ENCODE peak calls at places on chromosomes 11 and 22, in ten cellular contexts. C is M059J; R is activated CD8-positive, alpha-beta memory T cell treated with anti-CD3 and anti-CD28 coated beads for 4 hours; W is fibroblast of pulmonary artery; S is WERI-Rb-1; E is Ammon's horn; T is cortex of kidney; X is NCI-H1417; J is activated B cell treated with CpG ODN at 0.5 μM for 24 hours; Q is NB4. N is an unnamed sample.

GRCh38 chr11:82988936-82989627 is 82.6 kb downstream of the RAB30 start:
- DNase-seq in C (no peak), R (no peak), W (no peak), S (no peak), E (peak; percentile 96), T (no peak), X (no peak), J (no peak), Q (no peak), N (peak; percentile 13)

GRCh38 chr11:34345012-34345804 is 12.6 kb downstream of the ABTB2 start:
- DNase-seq in C (peak; percentile 99), R (no peak), W (peak; percentile 93), S (no peak), E (no peak), T (no peak), X (no peak), J (no peak), Q (peak; percentile 70), N (peak; percentile 40)

GRCh38 chr11:20364412-20364792 is 888 bp downstream of the HTATIP2 start:
- DNase-seq in C (peak; percentile 41), R (no peak), W (no peak), S (no peak), E (no peak), T (no peak), X (no peak), J (peak; percentile 15), Q (no peak), N (no peak)

GRCh38 chr11:111363985-111364384 is 15.1 kb downstream of the POU2AF1 start:
- DNase-seq in C (no peak), R (no peak), W (no peak), S (no peak), E (no peak), T (no peak), X (no peak), J (no peak), Q (no peak), N (no peak)

GRCh38 chr11:16173798-16174197 is 182.5 kb downstream of the SOX6 start:
- DNase-seq in C (no peak), R (no peak), W (no peak), S (no peak), E (no peak), T (no peak), X (no peak), J (no peak), Q (no peak), N (no peak)

GRCh38 chr11:33920838-33921613 is 29.1 kb upstream of the LMO2 start:
- DNase-seq in C (peak; percentile 49), R (no peak), W (no peak), S (no peak), E (no peak), T (no peak), X (no peak), J (peak; percentile 44), Q (peak; percentile 83), N (no peak)

GRCh38 chr11:85889676-85890579 is 34.7 kb downstream of the CCDC83 start:
- DNase-seq in C (peak; percentile 95), R (no peak), W (peak; percentile 77), S (no peak), E (no peak), T (no peak), X (no peak), J (no peak), Q (peak; percentile 8), N (no peak)

GRCh38 chr22:49954354-49954753 is 6.2 kb upstream of the PIM3 start:
- DNase-seq in C (no peak), R (no peak), W (no peak), S (no peak), E (peak; percentile 42), T (no peak), X (no peak), J (no peak), Q (no peak), N (no peak)

GRCh38 chr11:119797137-119797611 is 68.2 kb upstream of the NECTIN1 start:
- DNase-seq in C (no peak), R (no peak), W (no peak), S (no peak), E (no peak), T (no peak), X (peak; percentile 9), J (no peak), Q (no peak), N (no peak)

GRCh38 chr11:1926156-1927031 is 6.9 kb downstream of the TNNT3 start:
- DNase-seq in C (no peak), R (no peak), W (no peak), S (no peak), E (no peak), T (no peak), X (no peak), J (no peak), Q (no peak), N (no peak)

GRCh38 chr11:15927196-15927865 is 429.0 kb downstream of the SOX6 start:
- DNase-seq in C (no peak), R (no peak), W (no peak), S (no peak), E (no peak), T (no peak), X (no peak), J (no peak), Q (no peak), N (no peak)

GRCh38 chr11:12201016-12201985 is 90.9 kb downstream of the MICAL2 start:
- DNase-seq in C (peak; percentile 96), R (no peak), W (peak; percentile 97), S (no peak), E (peak; percentile 54), T (no peak), X (no peak), J (no peak), Q (peak; percentile 27), N (no peak)

GRCh38 chr11:7168741-7168990 is 79.9 kb downstream of the RBMXL2 start:
- DNase-seq in C (no peak), R (no peak), W (no peak), S (no peak), E (no peak), T (no peak), X (no peak), J (no peak), Q (no peak), N (peak; percentile 56)

GRCh38 chr11:114610550-114610949 is 15.0 kb upstream of the NXPE4 start:
- DNase-seq in C (no peak), R (no peak), W (no peak), S (no peak), E (no peak), T (no peak), X (no peak), J (no peak), Q (no peak), N (no peak)

GRCh38 chr11:19723572-19724342 is 11.1 kb downstream of the NAV2 start:
- DNase-seq in C (peak; percentile 92), R (peak; percentile 18), W (peak; percentile 27), S (no peak), E (no peak), T (no peak), X (no peak), J (no peak), Q (no peak), N (peak; percentile 13)

GRCh38 chr22:39012525-39013516 is 1.2 kb upstream of the APOBEC3C start:
- DNase-seq in C (no peak), R (no peak), W (peak; percentile 16), S (no peak), E (no peak), T (no peak), X (no peak), J (no peak), Q (no peak), N (no peak)

GRCh38 chr11:19355601-19356000 is 114.9 kb upstream of the E2F8 start:
- DNase-seq in C (no peak), R (no peak), W (no peak), S (no peak), E (no peak), T (no peak), X (no peak), J (no peak), Q (no peak), N (no peak)

GRCh38 chr11:58057481-58057880 is 26.7 kb downstream of the OR6Q1 start:
- DNase-seq in C (no peak), R (no peak), W (no peak), S (no peak), E (no peak), T (no peak), X (no peak), J (no peak), Q (no peak), N (no peak)

GRCh38 chr11:126871792-126872191 is 128.8 kb downstream of the KIRREL3 start:
- DNase-seq in C (no peak), R (no peak), W (no peak), S (no peak), E (no peak), T (no peak), X (no peak), J (no peak), Q (no peak), N (no peak)

GRCh38 chr22:49964493-49965290 is 4.1 kb downstream of the PIM3 start:
- DNase-seq in C (no peak), R (no peak), W (no peak), S (peak; percentile 8), E (peak; percentile 4), T (no peak), X (no peak), J (peak; percentile 17), Q (no peak), N (no peak)

GRCh38 chr11:113896156-113896879 is 8.3 kb upstream of the HTR3B start:
- DNase-seq in C (peak; percentile 31), R (no peak), W (peak; percentile 53), S (peak; percentile 43), E (peak; percentile 68), T (no peak), X (peak; percentile 34), J (no peak), Q (peak; percentile 56), N (peak; percentile 74)

GRCh38 chr22:35458547-35459422 is 58.8 kb downstream of the MCM5 start:
- DNase-seq in C (no peak), R (no peak), W (no peak), S (no peak), E (no peak), T (no peak), X (peak; percentile 54), J (no peak), Q (no peak), N (no peak)

GRCh38 chr11:122917311-122917710 is 34.8 kb downstream of the JHY start:
- DNase-seq in C (peak; percentile 78), R (no peak), W (peak; percentile 11), S (no peak), E (no peak), T (no peak), X (no peak), J (no peak), Q (no peak), N (no peak)

GRCh38 chr22:26970809-26971394 is 313.5 kb downstream of the MIAT start:
- DNase-seq in C (no peak), R (no peak), W (no peak), S (no peak), E (no peak), T (no peak), X (no peak), J (no peak), Q (no peak), N (no peak)

GRCh38 chr11:60831501-60832079 is 10.3 kb upstream of the CCDC86 start:
- DNase-seq in C (peak; percentile 90), R (no peak), W (no peak), S (no peak), E (no peak), T (no peak), X (peak; percentile 25), J (no peak), Q (no peak), N (no peak)

GRCh38 chr11:2759228-2760195 is 59.7 kb upstream of the KCNQ1OT1 start:
- DNase-seq in C (no peak), R (no peak), W (no peak), S (peak; percentile 4), E (no peak), T (no peak), X (no peak), J (peak; percentile 5), Q (no peak), N (no peak)

GRCh38 chr22:23240639-23241389 is 60.5 kb downstream of the BCR start:
- DNase-seq in C (peak; percentile 5), R (peak; percentile 22), W (peak; percentile 41), S (peak; percentile 48), E (no peak), T (no peak), X (no peak), J (no peak), Q (peak; percentile 40), N (peak; percentile 21)

GRCh38 chr11:57762235-57762866 is 749 bp downstream of the CTNND1 start:
- DNase-seq in C (peak; percentile 28), R (no peak), W (no peak), S (no peak), E (no peak), T (no peak), X (no peak), J (no peak), Q (no peak), N (peak; percentile 53)